ENCODE peak calls at places on chromosomes 6 and 20, in seven cellular contexts. K is H1, T is K562, W is mammary epithelial cell, B is adipocyte, U is neuronal stem cell, P is mesendoderm. G is an unnamed sample.

GRCh38 chr6:131136021-131136847 is 967 bp downstream of the AKAP7 start:
- DNase-seq in P (no peak), U (no peak), K (no peak), T (no peak), W (peak), B (peak), G (no peak)

GRCh38 chr6:157139054-157139708 is 184.1 kb downstream of the TMEM242 start:
- DNase-seq in W (no peak), P (peak), U (no peak), B (no peak), T (peak), K (no peak), G (no peak)

GRCh38 chr20:51525241-51526104 is 17.0 kb downstream of the NFATC2 start:
- DNase-seq in W (no peak), U (no peak), K (no peak), T (peak), B (no peak), P (no peak), G (no peak)

GRCh38 chr6:55293116-55293515 is 34.2 kb upstream of the GFRAL start:
- DNase-seq in B (peak), T (no peak), P (peak), W (no peak), U (no peak), K (no peak), G (no peak)

GRCh38 chr6:65004283-65004682 is 702.7 kb downstream of the EYS start:
- DNase-seq in T (no peak), W (no peak), U (no peak), K (no peak), P (no peak), B (no peak), G (no peak)

GRCh38 chr6:82840571-82840970 is 225.1 kb downstream of the UBE3D start:
- DNase-seq in U (no peak), B (no peak), K (no peak), W (no peak), T (no peak), P (no peak), G (no peak)

GRCh38 chr6:144294016-144294415 is 8.9 kb downstream of the UTRN start:
- DNase-seq in B (peak), W (peak), U (no peak), K (no peak), P (no peak), T (no peak), G (no peak)

GRCh38 chr6:129239825-129240491 is 357.0 kb downstream of the LAMA2 start:
- DNase-seq in P (no peak), K (no peak), B (no peak), W (peak), T (no peak), U (no peak), G (no peak)

GRCh38 chr6:24394061-24394460 is 8.7 kb upstream of the MRS2 start:
- DNase-seq in T (no peak), W (no peak), B (no peak), P (peak), U (no peak), K (no peak), G (no peak)

GRCh38 chr6:8025191-8025590 is 39.0 kb downstream of the BLOC1S5 start:
- DNase-seq in K (no peak), P (no peak), T (no peak), U (no peak), B (peak), W (no peak), G (no peak)

GRCh38 chr20:16709017-16709416 is 20.8 kb upstream of the SNRPB2 start:
- DNase-seq in T (no peak), W (no peak), U (no peak), B (no peak), K (no peak), P (no peak), G (no peak)

GRCh38 chr6:17865798-17866725 is 121.4 kb downstream of the KIF13A start:
- DNase-seq in P (peak), U (no peak), W (peak), T (no peak), K (peak), B (peak), G (no peak)

GRCh38 chr20:63889241-63890200 is 5.4 kb upstream of the DNAJC5 start:
- DNase-seq in B (no peak), K (no peak), T (no peak), P (no peak), W (peak), U (no peak), G (no peak)

GRCh38 chr6:6686176-6686575 is 97.7 kb downstream of the LY86 start:
- DNase-seq in B (no peak), P (no peak), K (no peak), U (no peak), T (no peak), W (no peak), G (no peak)

GRCh38 chr6:169841251-169841650 is 89.8 kb downstream of the ERMARD start:
- DNase-seq in T (no peak), K (no peak), P (no peak), U (no peak), B (no peak), W (no peak), G (no peak)

GRCh38 chr6:84074988-84075781 is 41.6 kb downstream of the MRAP2 start:
- DNase-seq in T (peak), B (no peak), U (no peak), P (peak), W (peak), K (no peak), G (no peak)

GRCh38 chr20:12594410-12595130 is 414.2 kb upstream of the SPTLC3 start:
- DNase-seq in B (no peak), K (no peak), T (no peak), P (peak), W (no peak), U (no peak), G (no peak)

GRCh38 chr6:148934956-148935355 is 188.1 kb downstream of the UST start:
- DNase-seq in W (no peak), K (no peak), U (no peak), P (no peak), T (no peak), B (no peak), G (no peak)

GRCh38 chr20:4726710-4727391 is 5.1 kb downstream of the PRND start:
- DNase-seq in W (no peak), T (no peak), P (peak), K (no peak), U (no peak), B (peak), G (no peak)

GRCh38 chr20:42366626-42367025 is 748.4 kb upstream of the CHD6 start:
- DNase-seq in P (no peak), U (peak), T (no peak), B (no peak), K (no peak), W (no peak), G (no peak)

GRCh38 chr20:42370086-42370485 is 751.9 kb upstream of the CHD6 start:
- DNase-seq in U (no peak), B (no peak), T (no peak), P (no peak), W (no peak), K (no peak), G (no peak)

GRCh38 chr20:42373049-42373448 is 754.9 kb upstream of the CHD6 start:
- DNase-seq in U (no peak), P (no peak), B (no peak), K (no peak), W (no peak), T (no peak), G (no peak)

GRCh38 chr20:42364446-42364845 is 746.3 kb upstream of the CHD6 start:
- DNase-seq in B (no peak), P (no peak), K (no peak), W (no peak), U (no peak), T (no peak), G (no peak)

DNA sequence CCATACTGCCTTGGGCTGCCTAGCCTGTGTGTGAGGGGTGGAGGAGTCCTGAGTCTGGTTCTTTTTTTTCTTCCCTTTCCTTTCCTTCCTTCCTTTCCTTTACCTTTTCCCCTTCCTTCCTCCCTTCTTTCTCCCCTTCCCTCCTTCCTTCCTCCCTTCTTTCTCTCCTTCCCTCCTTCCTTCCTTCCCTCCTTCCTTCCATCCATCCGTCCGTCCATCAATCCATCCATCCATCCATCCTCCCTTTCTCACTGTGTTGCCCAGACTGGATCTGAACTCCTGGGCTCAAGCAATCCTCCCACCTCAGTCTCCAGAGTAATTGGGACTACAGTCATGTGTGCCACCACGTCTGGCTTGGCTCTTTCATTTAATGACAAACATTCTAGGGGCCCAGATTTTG is 750.7 kb upstream of the CHD6 start:
- DNase-seq in K (no peak), P (no peak), B (no peak), U (no peak), T (no peak), W (no peak), G (no peak)
- H3K9ac ChIP-seq in K (no peak), P (no peak), B (no peak), U (no peak), T (no peak), W (no peak), G (no peak)

GRCh38 chr6:36911946-36912555 is 26.3 kb downstream of the C6orf89 start:
- DNase-seq in U (no peak), W (no peak), B (no peak), P (no peak), K (no peak), T (no peak), G (no peak)
- H3K4me3 ChIP-seq in U (no peak), W (no peak), B (no peak), P (no peak), K (no peak), T (no peak), G (no peak)

DNA sequence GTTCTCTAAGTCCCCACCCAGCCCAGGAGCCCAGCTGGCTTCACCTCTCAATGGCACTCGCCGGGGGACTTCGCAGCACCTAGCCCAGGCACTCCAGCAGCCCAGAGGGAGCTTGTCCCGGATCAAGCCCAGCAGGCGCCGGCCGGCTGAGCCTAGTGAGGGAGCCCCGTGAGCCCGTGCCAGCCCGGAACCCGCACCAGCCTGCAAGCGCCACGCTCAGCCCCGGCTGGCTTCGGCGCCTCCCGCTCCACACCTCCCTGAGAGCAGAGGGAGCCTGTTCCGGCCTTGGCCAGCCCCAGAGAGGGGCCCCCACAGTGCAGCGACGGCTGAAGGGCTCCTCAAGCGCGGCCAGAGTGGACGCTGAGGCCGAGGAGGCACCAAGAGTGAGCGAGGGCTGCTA is 27.1 kb upstream of the PPP1R14C start:
- DNase-seq in U (no peak), B (no peak), P (no peak), W (no peak), K (no peak), T (no peak), G (no peak)
- H3K9ac ChIP-seq in U (no peak), B (no peak), P (no peak), W (no peak), K (no peak), T (no peak), G (no peak)

GRCh38 chr20:38152175-38153010 is 12.7 kb downstream of the TGM2 start:
- DNase-seq in T (no peak), W (no peak), U (no peak), B (peak), K (no peak), P (no peak), G (no peak)
- H3K4me3 ChIP-seq in T (no peak), W (no peak), U (no peak), B (no peak), K (no peak), P (no peak), G (no peak)

GRCh38 chr6:13924949-13925881 is at the start of gene RNF182:
- DNase-seq in P (peak), T (peak), B (peak), U (peak), W (no peak), K (no peak), G (no peak)
- H3K9ac ChIP-seq in P (peak), T (peak), B (peak), U (peak), W (no peak), K (peak), G (peak)

GRCh38 chr20:46357030-46357514 is 48.8 kb upstream of the CDH22 start:
- DNase-seq in P (no peak), B (no peak), K (no peak), T (no peak), U (no peak), W (no peak), G (no peak)
- H3K4me3 ChIP-seq in P (no peak), B (no peak), K (no peak), T (no peak), U (no peak), W (no peak), G (no peak)